ENCODE peak calls at places on chromosomes 1 and 21, in six cellular contexts. E is mucosa of descending colon, W is tibial nerve, X is left lung, I is right atrium auricular region, T is cardiac fibroblast. V is an unnamed sample.

GRCh38 chr1:36457691-36458090 is 6.5 kb downstream of the MRPS15 start:
- DNase-seq in E (no peak), X (no peak), T (no peak), W (no peak), I (no peak), V (no peak)

GRCh38 chr1:156668801-156669637 is 8.2 kb downstream of the NES start:
- DNase-seq in T (no peak), X (peak; percentile 61), W (no peak), I (no peak), E (no peak), V (no peak)

GRCh38 chr1:51669191-51669590 is 52.3 kb downstream of the OSBPL9 start:
- DNase-seq in X (no peak), T (no peak), E (no peak), W (no peak), I (no peak), V (no peak)

GRCh38 chr1:202086579-202087350 is 36.0 kb upstream of the GPR37L1 start:
- DNase-seq in X (no peak), I (no peak), E (peak; percentile 85), W (peak; percentile 7), T (no peak), V (no peak)

GRCh38 chr1:155207578-155208405 is at the start of gene THBS3:
- DNase-seq in T (no peak), W (no peak), X (no peak), I (no peak), E (no peak), V (no peak)

GRCh38 chr21:26843912-26844257 is 1.3 kb downstream of the ADAMTS1 start:
- DNase-seq in E (peak; percentile 30), W (no peak), X (no peak), T (peak; percentile 67), I (no peak), V (peak; percentile 12)

GRCh38 chr21:31293986-31294385 is 50.1 kb downstream of the TIAM1 start:
- DNase-seq in T (peak; percentile 93), X (no peak), E (no peak), W (no peak), I (no peak), V (no peak)

GRCh38 chr1:243407284-243408018 is 151.6 kb downstream of the SDCCAG8 start:
- DNase-seq in I (no peak), E (no peak), X (no peak), W (no peak), T (peak; percentile 64), V (no peak)

GRCh38 chr1:182348916-182349747 is 42.5 kb downstream of the GLUL start:
- DNase-seq in T (no peak), W (no peak), X (no peak), I (peak; percentile 67), E (no peak), V (no peak)
- TF ChIP-seq CTCF in T (no peak), W (no peak), X (no peak), I (no peak), E (no peak), V (no peak)

GRCh38 chr1:113394043-113394862 is 3.9 kb downstream of the MAGI3 start:
- DNase-seq in T (no peak), E (no peak), X (no peak), W (no peak), I (no peak), V (no peak)

GRCh38 chr1:113394863-113395259 is 4.5 kb downstream of the MAGI3 start:
- DNase-seq in E (no peak), W (no peak), I (no peak), X (no peak), T (no peak), V (no peak)

GRCh38 chr1:113396102-113396501 is 5.8 kb downstream of the MAGI3 start:
- DNase-seq in X (no peak), T (no peak), W (no peak), I (no peak), E (no peak), V (no peak)

GRCh38 chr1:113399063-113399583 is 8.8 kb downstream of the MAGI3 start:
- DNase-seq in X (no peak), W (no peak), I (no peak), E (no peak), T (no peak), V (no peak)

DNA sequence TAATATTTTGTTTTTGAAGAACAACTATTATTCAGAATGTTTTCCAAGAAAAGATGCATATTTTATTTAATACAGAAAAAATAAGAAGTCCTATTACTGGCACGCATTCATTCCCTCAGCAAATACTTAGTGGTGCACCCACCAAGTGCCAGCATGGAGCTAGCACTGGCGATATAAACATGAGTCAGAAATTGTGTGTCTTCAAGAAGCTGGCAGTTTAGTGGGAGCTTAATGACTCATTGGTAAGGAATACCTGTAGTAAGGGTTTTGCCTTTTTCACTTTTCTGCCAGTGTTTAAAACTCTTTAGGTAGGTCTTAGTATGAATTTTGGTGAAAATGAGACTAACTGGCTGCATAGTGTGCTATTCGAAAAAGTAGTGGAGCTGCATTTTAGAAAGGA is 6.3 kb downstream of the MAGI3 start:
- DNase-seq in T (peak; percentile 77), I (no peak), X (no peak), W (no peak), E (no peak), V (no peak)
- TF ChIP-seq CTCF in T (no peak), I (no peak), X (no peak), W (no peak), E (no peak), V (no peak)

GRCh38 chr1:72282690-72283203 is 408 bp upstream of the NEGR1 start:
- DNase-seq in I (peak; percentile 88), W (peak; percentile 78), E (peak; percentile 84), X (peak; percentile 94), T (peak; percentile 94), V (peak; percentile 60)
- TF ChIP-seq CTCF in I (no peak), W (no peak), E (no peak), X (no peak), T (no peak), V (no peak)

DNA sequence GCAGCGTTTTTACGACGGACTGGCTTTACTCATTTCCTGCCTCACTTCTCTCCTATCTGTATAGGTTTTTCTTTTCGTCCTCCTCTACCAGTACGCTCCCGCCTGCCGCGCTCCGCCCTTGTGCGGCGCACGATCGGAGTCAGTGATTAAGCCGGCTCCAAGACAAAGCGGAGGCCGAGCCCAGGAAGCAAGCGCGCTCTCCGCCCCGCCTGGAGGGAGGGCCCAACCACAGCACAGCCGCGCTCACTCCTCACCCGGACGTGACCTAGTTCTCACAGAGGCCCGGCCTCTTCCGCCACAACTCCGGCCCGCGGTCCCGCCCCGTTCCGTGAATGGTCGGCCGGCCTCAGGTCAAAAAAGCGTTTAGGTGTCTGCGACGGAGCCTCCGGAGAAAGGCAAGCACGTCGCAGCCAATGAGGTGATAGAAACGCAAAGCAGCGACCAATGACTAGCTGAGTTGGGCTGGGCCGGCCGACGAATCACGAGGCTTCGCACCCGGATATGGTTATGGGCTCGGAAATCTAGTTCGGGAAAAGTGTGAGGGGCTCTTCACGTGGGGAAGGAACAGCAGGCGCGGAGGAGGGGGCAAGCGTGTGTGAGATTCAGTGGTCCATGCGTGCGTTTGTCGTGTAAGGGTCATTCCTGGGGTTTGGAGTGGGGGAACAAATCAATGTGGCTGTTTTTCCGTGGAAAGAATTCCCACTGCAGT is at the start of gene METTL13:
- DNase-seq in X (peak; percentile 100), W (peak; percentile 96), I (peak; percentile 99), T (peak; percentile 99), E (peak; percentile 99), V (peak; percentile 96)
- TF ChIP-seq CTCF in X (no peak), W (no peak), I (no peak), T (no peak), E (no peak), V (no peak)

GRCh38 chr1:195345149-195345548 is 1263.1 kb downstream of the KCNT2 start:
- DNase-seq in X (peak; percentile 3), T (no peak), I (no peak), E (no peak), W (no peak), V (no peak)
- TF ChIP-seq CTCF in X (no peak), T (no peak), I (no peak), E (no peak), W (no peak), V (peak; percentile 64)

GRCh38 chr1:47975302-47975921 is 21.8 kb downstream of the TRABD2B start:
- DNase-seq in E (no peak), X (no peak), T (no peak), W (no peak), I (no peak), V (no peak)

GRCh38 chr1:47971385-47971784 is 25.8 kb downstream of the TRABD2B start:
- DNase-seq in X (no peak), W (no peak), I (no peak), E (no peak), T (no peak), V (no peak)

GRCh38 chr1:47976267-47976666 is 20.9 kb downstream of the TRABD2B start:
- DNase-seq in W (no peak), X (no peak), T (no peak), E (no peak), I (no peak), V (no peak)

GRCh38 chr1:47970882-47971281 is 26.3 kb downstream of the TRABD2B start:
- DNase-seq in T (no peak), W (no peak), X (no peak), I (no peak), E (no peak), V (no peak)

GRCh38 chr1:47972864-47973437 is 24.2 kb downstream of the TRABD2B start:
- DNase-seq in I (no peak), E (no peak), X (no peak), T (no peak), W (no peak), V (no peak)
- TF ChIP-seq CTCF in I (no peak), E (no peak), X (no peak), T (peak; percentile 2), W (no peak), V (peak; percentile 65)

GRCh38 chr1:228336308-228337030 is 70.2 kb downstream of the TRIM11 start:
- DNase-seq in E (peak; percentile 17), I (no peak), W (no peak), X (peak; percentile 73), T (peak; percentile 35), V (no peak)
- TF ChIP-seq CTCF in E (no peak), I (no peak), W (no peak), X (no peak), T (no peak), V (no peak)

V was measured in progenitor cell of endocrine pancreas.